ENCODE peak calls at places on chromosomes 11 and 22, in eight cellular contexts. M is activated T-helper 1 cell treated with anti-CD3 and anti-CD28 coated beads, Interleukin-12 subunit alpha, Interleukin-12 subunit beta, Interleukin-2, Interleukin-4 antibody, amounts not matched to agents 30 ng/mL and 10 ng/mL and 1 ng/mL, durations not matched to agents 14 hours and 24 hours and 36 hours; G is epithelial cell of proximal tubule; J is aorta; T is non-pigmented ciliary epithelial cell; D is T-helper 1 cell; O is iris pigment epithelial cell; I is CD8-positive, alpha-beta memory T cell. Q is an unnamed sample.

GRCh38 chr11:35766651-35767050 is 104.1 kb downstream of the TRIM44 start:
- DNase-seq in J (no peak), G (no peak), I (no peak), D (no peak), T (no peak), M (no peak), O (no peak), Q (no peak)

GRCh38 chr11:128497057-128497957 is 90.1 kb downstream of the ETS1 start:
- DNase-seq in G (peak; percentile 95), I (no peak), T (peak; percentile 95), J (peak; percentile 71), O (peak; percentile 97), D (no peak), M (no peak), Q (peak; percentile 91)

GRCh38 chr22:39236321-39237275 is 8.2 kb downstream of the PDGFB start:
- DNase-seq in M (peak; percentile 17), I (peak; percentile 41), O (no peak), T (no peak), J (no peak), G (no peak), D (no peak), Q (no peak)

GRCh38 chr11:93444671-93445073 is 98.5 kb downstream of the SMCO4 start:
- DNase-seq in J (no peak), D (no peak), T (peak; percentile 1), G (peak; percentile 30), M (no peak), I (no peak), O (peak; percentile 12), Q (peak; percentile 92)

GRCh38 chr11:49442669-49443068 is 234.3 kb upstream of the FOLH1 start:
- DNase-seq in I (no peak), T (no peak), G (no peak), M (no peak), D (no peak), O (no peak), J (no peak), Q (no peak)

GRCh38 chr22:41343717-41344116 is 38.0 kb upstream of the TEF start:
- DNase-seq in G (no peak), T (no peak), J (no peak), M (no peak), D (no peak), I (no peak), O (no peak), Q (no peak)

GRCh38 chr22:33577862-33578411 is 342.3 kb downstream of the LARGE1 start:
- DNase-seq in D (no peak), I (no peak), G (peak; percentile 78), O (no peak), J (no peak), T (no peak), M (no peak), Q (no peak)

GRCh38 chr22:47839586-47840245 is 1077.3 kb downstream of the TBC1D22A start:
- DNase-seq in M (no peak), J (no peak), O (no peak), I (no peak), D (no peak), G (no peak), T (no peak), Q (no peak)

GRCh38 chr11:124869331-124869730 is 4.1 kb downstream of the ROBO3 start:
- DNase-seq in O (no peak), D (no peak), T (no peak), M (no peak), J (no peak), I (no peak), G (no peak), Q (no peak)

GRCh38 chr11:44564653-44565007 is 833 bp upstream of the CD82 start:
- DNase-seq in I (no peak), O (peak; percentile 82), G (peak; percentile 50), M (no peak), D (no peak), J (peak; percentile 94), T (peak; percentile 41), Q (no peak)

GRCh38 chr22:29706991-29707390 is 12.8 kb upstream of the CABP7 start:
- DNase-seq in M (no peak), O (no peak), J (no peak), D (no peak), T (no peak), I (no peak), G (no peak), Q (no peak)

GRCh38 chr11:25949918-25950317 is 382.0 kb upstream of the ANO3 start:
- DNase-seq in G (no peak), O (no peak), J (no peak), M (no peak), I (no peak), D (no peak), T (no peak), Q (no peak)

GRCh38 chr11:122197055-122197987 is 81.3 kb upstream of the BLID start:
- DNase-seq in O (peak; percentile 99), D (no peak), G (peak; percentile 69), M (no peak), I (no peak), T (peak; percentile 99), J (peak; percentile 76), Q (peak; percentile 96)

GRCh38 chr22:47020157-47020556 is 257.7 kb downstream of the TBC1D22A start:
- DNase-seq in M (no peak), T (no peak), I (no peak), G (no peak), J (no peak), D (no peak), O (peak; percentile 29), Q (no peak)